ENCODE peak calls at places on chromosome 15, in ten cellular contexts. G is transverse colon; E is naive thymus-derived CD8-positive, alpha-beta T cell; S is GM20000; P is kidney tubule cell; H is T-helper 1 cell; Q is kidney; L is AG08395; W is stimulated activated CD8-positive, alpha-beta memory T cell treated with anti-CD3 and anti-CD28 coated beads, Interleukin-12 subunit alpha, Interleukin-12 subunit beta, amount 100 ng/mL, for 4 hours; X is memory B cell. Z is an unnamed sample.

GRCh38 chr15:30979457-30979856 is 12.0 kb downstream of the MTMR10 start:
- DNase-seq in S (no peak), G (no peak), X (no peak), P (no peak), W (no peak), H (no peak), Q (no peak), E (no peak), L (no peak), Z (no peak)

GRCh38 chr15:24954783-24955548 is at the start of the genes SNRPN and SNURF:
- DNase-seq in P (peak), G (peak), E (peak), X (peak), H (peak), Q (peak), W (peak), L (peak), S (peak), Z (peak)

GRCh38 chr15:83913034-83913632 is 259.2 kb downstream of the ADAMTSL3 start:
- DNase-seq in W (no peak), E (no peak), L (no peak), X (no peak), G (no peak), S (peak), Q (no peak), H (no peak), P (no peak), Z (no peak)

GRCh38 chr15:78565951-78566774 is 843 bp downstream of the CHRNA5 start:
- DNase-seq in W (no peak), X (no peak), Q (no peak), E (no peak), S (peak), L (peak), P (peak), H (no peak), G (peak), Z (no peak)

GRCh38 chr15:29674661-29675533 is 147.4 kb downstream of the TJP1 start:
- DNase-seq in E (no peak), G (peak), L (peak), S (no peak), P (peak), W (no peak), H (no peak), X (no peak), Q (peak), Z (peak)

GRCh38 chr15:65409284-65409631 is 13.5 kb downstream of the IGDCC4 start:
- DNase-seq in S (no peak), E (no peak), Q (no peak), W (no peak), H (no peak), G (no peak), L (peak), P (peak), X (no peak), Z (no peak)

GRCh38 chr15:79408041-79408440 is 24.1 kb upstream of the MINAR1 start:
- DNase-seq in P (peak), Q (no peak), S (no peak), E (no peak), X (no peak), G (no peak), L (no peak), W (no peak), H (no peak), Z (no peak)

GRCh38 chr15:37900286-37901221 is 33.9 kb upstream of the TMCO5A start:
- DNase-seq in E (no peak), X (no peak), P (peak), S (no peak), G (no peak), H (no peak), L (peak), W (no peak), Q (no peak), Z (no peak)

GRCh38 chr15:78455749-78456148 is 17.7 kb downstream of the IREB2 start:
- DNase-seq in E (no peak), G (no peak), H (no peak), P (no peak), S (no peak), Q (no peak), X (no peak), L (peak), W (no peak), Z (no peak)

GRCh38 chr15:65460948-65461347 is 38.2 kb upstream of the IGDCC4 start:
- DNase-seq in H (no peak), L (no peak), G (no peak), E (no peak), X (no peak), W (no peak), S (no peak), P (peak), Q (no peak), Z (no peak)

GRCh38 chr15:77180757-77181156 is 109.8 kb upstream of the TSPAN3 start:
- DNase-seq in S (no peak), H (no peak), X (no peak), L (peak), P (no peak), E (no peak), W (no peak), G (no peak), Q (no peak), Z (no peak)